ENCODE peak calls at places on chromosomes 13 and 19, in four cellular contexts. A is iris pigment epithelial cell; U is CD8-positive, alpha-beta memory T cell; B is H9. G is an unnamed sample.

GRCh38 chr19:51114087-51114714 is 6.0 kb upstream of the CTU1 start:
- DNase-seq in A (no peak), U (peak; percentile 23), B (no peak), G (no peak)

GRCh38 chr19:18393836-18394235 is 3.6 kb downstream of the LRRC25 start:
- DNase-seq in A (no peak), U (no peak), B (no peak), G (no peak)

GRCh38 chr13:110726726-110727125 is 13.2 kb downstream of the ING1 start:
- DNase-seq in A (no peak), U (no peak), B (no peak), G (no peak)

GRCh38 chr19:16942583-16942982 is 53.8 kb downstream of the F2RL3 start:
- DNase-seq in A (no peak), U (no peak), B (peak; percentile 12), G (no peak)

GRCh38 chr13:27006519-27007161 is 165.0 kb downstream of the USP12 start:
- DNase-seq in A (peak; percentile 39), U (no peak), B (peak; percentile 59), G (peak; percentile 42)

GRCh38 chr13:24228852-24229458 is 68.4 kb downstream of the SPATA13 start:
- DNase-seq in A (peak; percentile 81), U (peak; percentile 47), B (no peak), G (peak; percentile 22)

GRCh38 chr19:30446844-30447243 is 74.7 kb downstream of the ZNF536 start:
- DNase-seq in A (no peak), U (no peak), B (no peak), G (no peak)

GRCh38 chr19:50203281-50204080 is at the start of gene MYH14:
- DNase-seq in A (peak; percentile 65), U (peak; percentile 2), B (peak; percentile 96), G (peak; percentile 96)

GRCh38 chr13:97289514-97290298 is 67.6 kb downstream of the MBNL2 start:
- DNase-seq in A (no peak), U (no peak), B (no peak), G (no peak)

GRCh38 chr19:17872251-17873001 is 681 bp downstream of the SLC5A5 start:
- DNase-seq in A (no peak), U (peak; percentile 35), B (no peak), G (no peak)

G was measured in WTC11.